ENCODE peak calls at places on chromosomes 13 and 19, in six cellular contexts. One of them, this sample, is unnamed.
A peak's percentile ranks its signal among the peaks of the same experiment; 100 is the strongest.

GRCh38 chr19:41407271-41407670 is 9.7 kb downstream of the BCKDHA start:
- DNase-seq in H9: peak; percentile 67
- DNase-seq in MM.1S: no peak
- DNase-seq in breast epithelium: no peak
- DNase-seq in heart right ventricle: no peak
- DNase-seq in thoracic aorta: no peak
- DNase-seq in this sample: no peak

GRCh38 chr19:41936416-41936850 is 8.2 kb upstream of the ERFL start:
- DNase-seq in H9: no peak
- DNase-seq in MM.1S: no peak
- DNase-seq in breast epithelium: no peak
- DNase-seq in heart right ventricle: no peak
- DNase-seq in thoracic aorta: no peak
- DNase-seq in this sample: no peak

GRCh38 chr19:6464070-6464873 is at the start of gene CRB3:
- DNase-seq in H9: peak; percentile 98
- DNase-seq in MM.1S: peak; percentile 74
- DNase-seq in breast epithelium: peak; percentile 86
- DNase-seq in heart right ventricle: no peak
- DNase-seq in thoracic aorta: no peak
- DNase-seq in this sample: peak; percentile 90

GRCh38 chr19:3944018-3944721 is 11.3 kb downstream of the NMRK2 start:
- DNase-seq in H9: no peak
- DNase-seq in MM.1S: no peak
- DNase-seq in breast epithelium: no peak
- DNase-seq in heart right ventricle: no peak
- DNase-seq in thoracic aorta: no peak
- DNase-seq in this sample: no peak

GRCh38 chr13:28097503-28097902 is 2.9 kb downstream of the FLT3 start:
- DNase-seq in H9: no peak
- DNase-seq in MM.1S: no peak
- DNase-seq in breast epithelium: no peak
- DNase-seq in heart right ventricle: no peak
- DNase-seq in thoracic aorta: no peak
- DNase-seq in this sample: no peak

GRCh38 chr13:64428196-64428595 is 2801.9 kb downstream of the PCDH9 start:
- DNase-seq in H9: no peak
- DNase-seq in MM.1S: no peak
- DNase-seq in breast epithelium: no peak
- DNase-seq in heart right ventricle: no peak
- DNase-seq in thoracic aorta: no peak
- DNase-seq in this sample: no peak

GRCh38 chr13:21130116-21130515 is 46.2 kb downstream of the SKA3 start:
- DNase-seq in H9: no peak
- DNase-seq in MM.1S: no peak
- DNase-seq in breast epithelium: no peak
- DNase-seq in heart right ventricle: no peak
- DNase-seq in thoracic aorta: no peak
- DNase-seq in this sample: no peak

GRCh38 chr13:52848455-52849190 is at the start of gene PCDH8:
- DNase-seq in H9: peak; percentile 91
- DNase-seq in MM.1S: no peak
- DNase-seq in breast epithelium: no peak
- DNase-seq in heart right ventricle: no peak
- DNase-seq in thoracic aorta: no peak
- DNase-seq in this sample: no peak

GRCh38 chr13:106361621-106362020 is 173.8 kb downstream of the EFNB2 start:
- DNase-seq in H9: no peak
- DNase-seq in MM.1S: no peak
- DNase-seq in breast epithelium: no peak
- DNase-seq in heart right ventricle: no peak
- DNase-seq in thoracic aorta: no peak
- DNase-seq in this sample: no peak

GRCh38 chr19:43774103-43774939 is 6.5 kb downstream of the KCNN4 start:
- DNase-seq in H9: peak; percentile 87
- DNase-seq in MM.1S: no peak
- DNase-seq in breast epithelium: no peak
- DNase-seq in heart right ventricle: peak; percentile 65
- DNase-seq in thoracic aorta: no peak
- DNase-seq in this sample: no peak

GRCh38 chr13:32284927-32285632 is 30.1 kb downstream of the ZAR1L start:
- DNase-seq in H9: no peak
- DNase-seq in MM.1S: no peak
- DNase-seq in breast epithelium: peak; percentile 77
- DNase-seq in heart right ventricle: no peak
- DNase-seq in thoracic aorta: no peak
- DNase-seq in this sample: peak; percentile 61

GRCh38 chr19:56973713-56974553 is 133.4 kb upstream of the PEG3 start:
- DNase-seq in H9: no peak
- DNase-seq in MM.1S: no peak
- DNase-seq in breast epithelium: no peak
- DNase-seq in heart right ventricle: no peak
- DNase-seq in thoracic aorta: no peak
- DNase-seq in this sample: no peak

GRCh38 chr13:91056746-91057145 is 290.7 kb upstream of the MIR17HG start:
- DNase-seq in H9: no peak
- DNase-seq in MM.1S: peak; percentile 64
- DNase-seq in breast epithelium: no peak
- DNase-seq in heart right ventricle: no peak
- DNase-seq in thoracic aorta: no peak
- DNase-seq in this sample: no peak

GRCh38 chr13:25252229-25252628 is 35.1 kb downstream of the MTMR6 start:
- DNase-seq in H9: no peak
- DNase-seq in MM.1S: no peak
- DNase-seq in breast epithelium: no peak
- DNase-seq in heart right ventricle: no peak
- DNase-seq in thoracic aorta: no peak
- DNase-seq in this sample: no peak

GRCh38 chr13:75368167-75368566 is 113.8 kb downstream of the TBC1D4 start:
- DNase-seq in H9: no peak
- DNase-seq in MM.1S: no peak
- DNase-seq in breast epithelium: no peak
- DNase-seq in heart right ventricle: no peak
- DNase-seq in thoracic aorta: peak; percentile 14
- DNase-seq in this sample: peak; percentile 25

DNA sequence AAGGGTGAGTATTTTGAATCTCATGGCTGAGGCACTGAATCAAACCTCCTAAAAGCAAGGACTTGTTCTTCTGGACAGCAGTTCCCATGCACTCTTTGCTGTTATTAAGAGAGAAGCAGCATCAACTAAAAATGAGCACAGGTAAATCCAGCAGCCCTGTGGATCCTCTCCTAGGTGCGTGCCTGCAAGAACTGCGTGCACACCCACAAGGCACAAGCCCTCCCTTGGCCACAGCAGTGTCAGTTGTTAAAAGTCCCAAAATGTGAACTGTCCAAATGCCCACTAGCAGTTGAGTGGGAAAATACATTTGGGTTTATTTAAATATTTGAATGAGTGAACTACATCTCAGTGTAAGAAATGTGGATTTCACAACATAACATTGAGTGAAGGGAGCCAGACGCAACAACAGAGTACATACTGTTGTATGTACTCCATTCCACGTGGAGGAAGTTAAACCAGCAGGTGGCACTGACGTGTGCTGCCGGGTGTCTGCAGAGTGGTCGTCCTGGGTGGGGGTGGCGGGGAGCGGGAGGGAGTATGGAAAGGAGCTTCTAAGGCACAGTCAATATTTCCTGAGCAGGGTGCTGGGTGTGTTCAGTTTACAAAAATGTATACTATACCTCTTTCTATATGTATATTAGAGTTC is 266.4 kb downstream of the NALCN start:
- DNase-seq in H9: peak; percentile 41
- DNase-seq in MM.1S: no peak
- DNase-seq in breast epithelium: no peak
- DNase-seq in heart right ventricle: no peak
- DNase-seq in thoracic aorta: no peak
- DNase-seq in this sample: no peak
- TF ChIP-seq CTCF in H9: peak; percentile 43
- TF ChIP-seq CTCF in MM.1S: peak; percentile 25
- TF ChIP-seq CTCF in breast epithelium: no peak
- TF ChIP-seq CTCF in heart right ventricle: peak; percentile 12
- TF ChIP-seq CTCF in thoracic aorta: no peak
- TF ChIP-seq CTCF in this sample: no peak

GRCh38 chr19:10011974-10012373 is 1.3 kb upstream of the RDH8 start:
- DNase-seq in H9: no peak
- DNase-seq in MM.1S: no peak
- DNase-seq in breast epithelium: no peak
- DNase-seq in heart right ventricle: no peak
- DNase-seq in thoracic aorta: no peak
- DNase-seq in this sample: no peak

GRCh38 chr19:10010939-10011338 is 635 bp upstream of the COL5A3 start:
- DNase-seq in H9: no peak
- DNase-seq in MM.1S: no peak
- DNase-seq in breast epithelium: no peak
- DNase-seq in heart right ventricle: no peak
- DNase-seq in thoracic aorta: no peak
- DNase-seq in this sample: no peak

GRCh38 chr19:10009714-10010224 is 535 bp downstream of the COL5A3 start:
- DNase-seq in H9: no peak
- DNase-seq in MM.1S: no peak
- DNase-seq in breast epithelium: no peak
- DNase-seq in heart right ventricle: no peak
- DNase-seq in thoracic aorta: no peak
- DNase-seq in this sample: no peak

GRCh38 chr19:10009269-10009665 is 1.0 kb downstream of the COL5A3 start:
- DNase-seq in H9: peak; percentile 63
- DNase-seq in MM.1S: no peak
- DNase-seq in breast epithelium: peak; percentile 27
- DNase-seq in heart right ventricle: peak; percentile 86
- DNase-seq in thoracic aorta: no peak
- DNase-seq in this sample: no peak

GRCh38 chr19:10010247-10010691 is at the start of gene COL5A3:
- DNase-seq in H9: peak; percentile 59
- DNase-seq in MM.1S: no peak
- DNase-seq in breast epithelium: no peak
- DNase-seq in heart right ventricle: peak; percentile 81
- DNase-seq in thoracic aorta: no peak
- DNase-seq in this sample: peak; percentile 15
- H3K4me1 ChIP-seq in H9: peaks cover 5% of the 10 kb centered on the region
- H3K4me1 ChIP-seq in MM.1S: no peaks in the 10 kb centered on the region
- H3K4me1 ChIP-seq in breast epithelium: no peaks in the 10 kb centered on the region
- H3K4me1 ChIP-seq in heart right ventricle: peaks cover 7% of the 10 kb centered on the region
- H3K4me1 ChIP-seq in thoracic aorta: peaks cover 50% of the 10 kb centered on the region
- H3K4me1 ChIP-seq in this sample: no peaks in the 10 kb centered on the region

GRCh38 chr19:48711106-48711662 is 8.3 kb downstream of the MAMSTR start:
- DNase-seq in H9: no peak
- DNase-seq in MM.1S: no peak
- DNase-seq in breast epithelium: no peak
- DNase-seq in heart right ventricle: no peak
- DNase-seq in thoracic aorta: no peak
- DNase-seq in this sample: no peak

GRCh38 chr19:48715276-48715675 is 4.2 kb downstream of the MAMSTR start:
- DNase-seq in H9: no peak
- DNase-seq in MM.1S: no peak
- DNase-seq in breast epithelium: no peak
- DNase-seq in heart right ventricle: no peak
- DNase-seq in thoracic aorta: no peak
- DNase-seq in this sample: no peak

GRCh38 chr19:48714759-48715261 is 4.7 kb downstream of the MAMSTR start:
- DNase-seq in H9: no peak
- DNase-seq in MM.1S: no peak
- DNase-seq in breast epithelium: no peak
- DNase-seq in heart right ventricle: no peak
- DNase-seq in thoracic aorta: no peak
- DNase-seq in this sample: no peak

GRCh38 chr19:48713864-48714755 is 5.4 kb downstream of the MAMSTR start:
- DNase-seq in H9: peak; percentile 99
- DNase-seq in MM.1S: peak; percentile 99
- DNase-seq in breast epithelium: peak; percentile 99
- DNase-seq in heart right ventricle: peak; percentile 99
- DNase-seq in thoracic aorta: peak; percentile 93
- DNase-seq in this sample: peak; percentile 99

DNA sequence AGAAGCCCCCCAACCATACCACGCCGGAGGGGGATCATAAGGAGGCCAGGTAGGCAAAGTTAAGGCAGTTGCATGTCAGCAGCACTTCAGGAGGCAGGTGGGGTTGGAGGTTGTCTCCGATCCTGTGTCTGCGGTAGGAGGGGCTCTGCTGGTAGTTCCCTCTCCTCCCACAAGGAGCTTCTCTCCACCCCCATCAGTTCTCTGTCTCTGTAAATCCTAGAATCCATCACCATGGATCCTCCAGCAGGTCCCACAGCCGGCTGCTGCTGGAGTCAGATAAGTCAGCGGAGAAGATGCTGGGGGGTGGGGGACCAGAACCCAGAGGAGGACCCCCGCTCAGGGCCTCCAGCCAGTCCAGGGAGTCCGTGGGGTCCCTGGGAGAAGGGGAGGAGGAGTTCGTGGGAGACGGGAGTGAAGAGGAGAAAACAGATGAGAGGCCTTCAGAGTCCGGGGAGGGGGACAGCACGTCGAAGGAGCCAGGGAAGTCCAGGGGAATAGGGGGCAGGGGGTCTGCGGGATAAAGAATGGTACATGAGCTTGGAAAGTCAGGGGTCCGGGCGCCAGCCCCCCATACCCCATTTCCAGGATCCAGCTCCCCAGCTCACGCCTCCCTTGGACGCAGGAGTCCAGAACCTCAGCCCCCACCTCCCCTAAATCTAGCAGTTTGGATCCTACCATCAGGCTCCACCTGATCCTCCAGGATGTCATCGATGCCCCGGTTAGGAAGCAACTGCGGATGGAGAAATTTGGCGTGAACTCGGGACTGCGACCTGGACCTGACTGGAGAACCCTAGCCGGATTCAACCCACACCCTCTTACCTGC is 6.3 kb downstream of the MAMSTR start:
- DNase-seq in H9: peak; percentile 83
- DNase-seq in MM.1S: no peak
- DNase-seq in breast epithelium: no peak
- DNase-seq in heart right ventricle: no peak
- DNase-seq in thoracic aorta: no peak
- DNase-seq in this sample: no peak
- TF ChIP-seq CTCF in H9: peak; percentile 50
- TF ChIP-seq CTCF in MM.1S: no peak
- TF ChIP-seq CTCF in breast epithelium: peak; percentile 17
- TF ChIP-seq CTCF in heart right ventricle: no peak
- TF ChIP-seq CTCF in thoracic aorta: peak; percentile 21
- TF ChIP-seq CTCF in this sample: no peak

DNA sequence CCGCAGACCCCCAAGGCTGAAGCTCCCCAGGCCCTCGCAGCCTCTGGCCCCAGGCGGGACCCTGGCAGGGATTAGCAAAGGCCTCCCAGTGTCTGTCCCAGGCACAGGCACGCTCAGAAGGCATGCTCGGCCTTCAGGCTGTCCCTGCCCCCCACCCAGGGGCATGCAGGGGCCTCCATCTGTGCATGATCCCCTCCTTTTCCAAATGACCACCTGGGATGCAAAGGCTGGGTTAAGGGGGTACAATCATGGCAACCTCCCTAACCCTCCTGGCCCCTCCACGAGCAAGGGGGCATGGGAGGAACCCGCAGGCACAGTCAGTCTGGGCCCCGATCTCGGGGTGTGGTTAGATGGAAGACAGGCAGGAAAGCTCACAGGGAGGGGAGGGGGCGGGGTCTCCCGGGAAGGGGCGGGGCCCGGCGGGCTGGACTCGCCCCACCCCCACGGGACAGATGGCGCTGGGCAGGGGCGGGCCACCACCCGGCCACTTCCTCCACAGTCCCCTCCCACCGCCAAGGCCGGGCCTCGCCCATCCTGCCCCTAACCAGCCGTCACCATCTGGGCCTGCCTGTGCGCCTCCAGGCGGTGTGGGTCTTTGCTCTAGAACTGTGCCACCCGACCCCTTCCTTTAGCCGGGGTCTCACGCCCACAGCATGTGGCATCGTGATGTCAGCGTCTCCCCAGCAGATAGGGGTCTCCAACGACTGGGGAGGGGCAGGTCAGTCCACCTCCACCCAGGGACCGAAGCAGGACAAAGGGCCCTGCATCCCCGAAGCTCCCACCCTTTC is 7.0 kb upstream of the REXO1 start:
- DNase-seq in H9: peak; percentile 98
- DNase-seq in MM.1S: peak; percentile 93
- DNase-seq in breast epithelium: peak; percentile 88
- DNase-seq in heart right ventricle: peak; percentile 95
- DNase-seq in thoracic aorta: no peak
- DNase-seq in this sample: peak; percentile 75
- H3K4me1 ChIP-seq in H9: peaks cover 7% of the 10 kb centered on the region
- H3K4me1 ChIP-seq in MM.1S: peaks cover 33% of the 10 kb centered on the region
- H3K4me1 ChIP-seq in breast epithelium: peaks cover 31% of the 10 kb centered on the region
- H3K4me1 ChIP-seq in heart right ventricle: peaks cover 68% of the 10 kb centered on the region
- H3K4me1 ChIP-seq in thoracic aorta: peaks cover 50% of the 10 kb centered on the region
- H3K4me1 ChIP-seq in this sample: peaks cover 10% of the 10 kb centered on the region